ENCODE peak calls at places on chromosomes 3 and 15, in four cellular contexts. One of them, this sample, is unnamed.

GRCh38 chr3:185925353-185925752 is 12.5 kb downstream of the TRA2B start:
- DNase-seq in prostate gland: no peak
- DNase-seq in IMR-90: no peak
- DNase-seq in heart left ventricle: no peak
- DNase-seq in this sample: no peak

GRCh38 chr3:23710555-23710954 is 95.2 kb upstream of the UBE2E1 start:
- DNase-seq in prostate gland: no peak
- DNase-seq in IMR-90: peak; percentile 98
- DNase-seq in heart left ventricle: peak; percentile 80
- DNase-seq in this sample: peak; percentile 26

GRCh38 chr3:58068126-58068809 is 60.0 kb downstream of the FLNB start:
- DNase-seq in IMR-90: no peak
- DNase-seq in heart left ventricle: no peak
- DNase-seq in prostate gland: no peak
- DNase-seq in this sample: no peak

GRCh38 chr15:70420421-70421196 is 322.9 kb upstream of the TLE3 start:
- DNase-seq in IMR-90: no peak
- DNase-seq in heart left ventricle: no peak
- DNase-seq in prostate gland: no peak
- DNase-seq in this sample: no peak

GRCh38 chr3:47323431-47324277 is 40.9 kb downstream of the KLHL18 start:
- DNase-seq in heart left ventricle: no peak
- DNase-seq in prostate gland: no peak
- DNase-seq in IMR-90: peak; percentile 35
- DNase-seq in this sample: no peak

GRCh38 chr3:71309886-71310285 is 273.6 kb downstream of the FOXP1 start:
- DNase-seq in prostate gland: no peak
- DNase-seq in heart left ventricle: no peak
- DNase-seq in IMR-90: peak; percentile 47
- DNase-seq in this sample: no peak

GRCh38 chr15:58962136-58962535 is 25.3 kb upstream of the RNF111 start:
- DNase-seq in heart left ventricle: no peak
- DNase-seq in IMR-90: no peak
- DNase-seq in prostate gland: no peak
- DNase-seq in this sample: no peak

GRCh38 chr15:57198654-57199241 is 177.6 kb upstream of the CGNL1 start:
- DNase-seq in IMR-90: no peak
- DNase-seq in prostate gland: peak; percentile 25
- DNase-seq in heart left ventricle: no peak
- DNase-seq in this sample: no peak

GRCh38 chr15:66763186-66764066 is 61.4 kb downstream of the SMAD6 start:
- DNase-seq in heart left ventricle: peak; percentile 96
- DNase-seq in IMR-90: no peak
- DNase-seq in prostate gland: peak; percentile 88
- DNase-seq in this sample: peak; percentile 66

GRCh38 chr3:185153861-185154629 is 1.2 kb upstream of the C3orf70 start:
- DNase-seq in IMR-90: no peak
- DNase-seq in prostate gland: no peak
- DNase-seq in heart left ventricle: no peak
- DNase-seq in this sample: no peak

GRCh38 chr3:59422312-59422711 is 372.5 kb upstream of the CFAP20DC start:
- DNase-seq in prostate gland: no peak
- DNase-seq in IMR-90: peak; percentile 94
- DNase-seq in heart left ventricle: no peak
- DNase-seq in this sample: no peak

GRCh38 chr3:10968390-10968789 is 24.2 kb upstream of the SLC6A1 start:
- DNase-seq in IMR-90: no peak
- DNase-seq in heart left ventricle: no peak
- DNase-seq in prostate gland: no peak
- DNase-seq in this sample: no peak

GRCh38 chr3:46276497-46277099 is 34.3 kb downstream of the CCR3 start:
- DNase-seq in heart left ventricle: peak; percentile 51
- DNase-seq in IMR-90: no peak
- DNase-seq in prostate gland: peak; percentile 29
- DNase-seq in this sample: peak; percentile 26

GRCh38 chr15:44720460-44721185 is 9.3 kb downstream of the B2M start:
- DNase-seq in heart left ventricle: no peak
- DNase-seq in IMR-90: no peak
- DNase-seq in prostate gland: no peak
- DNase-seq in this sample: no peak

GRCh38 chr3:5304789-5305680 is 117.5 kb downstream of the EDEM1 start:
- DNase-seq in heart left ventricle: peak; percentile 33
- DNase-seq in prostate gland: peak; percentile 20
- DNase-seq in IMR-90: peak; percentile 44
- DNase-seq in this sample: no peak

GRCh38 chr3:165279471-165279870 is 83.3 kb upstream of the SLITRK3 start:
- DNase-seq in IMR-90: no peak
- DNase-seq in heart left ventricle: no peak
- DNase-seq in prostate gland: no peak
- DNase-seq in this sample: no peak

DNA sequence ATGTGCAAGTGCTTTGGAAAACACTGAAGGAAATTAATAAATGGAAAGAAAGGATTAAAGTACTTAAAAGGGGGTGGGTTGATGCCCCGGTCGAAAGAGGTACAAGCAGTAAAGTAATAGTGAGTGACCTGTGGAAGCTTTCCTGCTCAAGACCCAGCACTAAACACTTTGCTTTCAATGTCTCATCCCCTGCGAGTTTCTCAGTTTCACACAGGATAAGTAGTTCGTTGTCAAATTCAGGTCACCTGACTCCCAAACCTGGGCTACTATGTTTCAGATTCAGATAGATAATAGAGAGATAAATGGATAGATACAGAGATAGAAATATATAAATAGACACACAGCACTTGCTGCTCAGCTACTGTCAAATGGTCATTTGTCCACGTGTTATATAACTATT is 19.6 kb downstream of the STAC start:
- DNase-seq in prostate gland: no peak
- DNase-seq in heart left ventricle: no peak
- DNase-seq in IMR-90: no peak
- DNase-seq in this sample: no peak
- TF ChIP-seq POLR2A in prostate gland: no peak
- TF ChIP-seq POLR2A in heart left ventricle: no peak
- TF ChIP-seq POLR2A in IMR-90: no peak
- TF ChIP-seq POLR2A in this sample: no peak

DNA sequence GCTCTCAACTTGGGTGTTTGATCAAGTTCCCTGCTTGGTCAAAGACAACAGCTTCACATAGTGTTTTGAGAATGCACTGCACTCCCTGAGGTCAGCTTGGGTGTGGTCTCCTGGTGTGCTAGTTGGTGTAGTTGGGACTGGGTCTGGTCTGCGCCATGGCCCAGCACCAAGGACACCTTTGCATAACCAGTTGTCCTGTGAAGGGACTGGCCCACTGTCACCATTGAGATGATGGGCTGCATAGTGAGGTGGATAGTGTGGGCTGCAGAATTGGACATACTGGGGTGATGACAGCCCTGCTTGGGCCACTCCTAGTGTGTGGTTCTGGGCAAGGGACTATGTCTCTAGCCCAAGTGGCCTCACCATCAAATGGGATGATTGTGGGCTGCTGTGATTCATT is 9.5 kb downstream of the RPSA start:
- DNase-seq in heart left ventricle: no peak
- DNase-seq in IMR-90: no peak
- DNase-seq in prostate gland: no peak
- DNase-seq in this sample: no peak
- TF ChIP-seq POLR2A in heart left ventricle: no peak
- TF ChIP-seq POLR2A in IMR-90: no peak
- TF ChIP-seq POLR2A in prostate gland: no peak
- TF ChIP-seq POLR2A in this sample: no peak

GRCh38 chr3:38455639-38456430 is 2.1 kb downstream of the ACVR2B start:
- DNase-seq in IMR-90: peak; percentile 29
- DNase-seq in prostate gland: no peak
- DNase-seq in heart left ventricle: no peak
- DNase-seq in this sample: peak; percentile 50

GRCh38 chr3:38453075-38453913 is at the start of gene ACVR2B:
- DNase-seq in IMR-90: peak; percentile 56
- DNase-seq in heart left ventricle: peak; percentile 96
- DNase-seq in prostate gland: peak; percentile 91
- DNase-seq in this sample: peak; percentile 88

GRCh38 chr3:38454884-38455638 is 1.4 kb downstream of the ACVR2B start:
- DNase-seq in IMR-90: peak; percentile 27
- DNase-seq in heart left ventricle: peak; percentile 81
- DNase-seq in prostate gland: peak; percentile 88
- DNase-seq in this sample: peak; percentile 79

GRCh38 chr3:38453914-38454178 is 156 bp downstream of the ACVR2B start:
- DNase-seq in heart left ventricle: no peak
- DNase-seq in IMR-90: no peak
- DNase-seq in prostate gland: no peak
- DNase-seq in this sample: no peak

GRCh38 chr3:38454179-38454883 is 641 bp downstream of the ACVR2B start:
- DNase-seq in prostate gland: peak; percentile 25
- DNase-seq in heart left ventricle: no peak
- DNase-seq in IMR-90: peak; percentile 13
- DNase-seq in this sample: peak; percentile 38
- TF ChIP-seq POLR2A in prostate gland: no peak
- TF ChIP-seq POLR2A in heart left ventricle: peak; percentile 9
- TF ChIP-seq POLR2A in IMR-90: no peak
- TF ChIP-seq POLR2A in this sample: no peak

DNA sequence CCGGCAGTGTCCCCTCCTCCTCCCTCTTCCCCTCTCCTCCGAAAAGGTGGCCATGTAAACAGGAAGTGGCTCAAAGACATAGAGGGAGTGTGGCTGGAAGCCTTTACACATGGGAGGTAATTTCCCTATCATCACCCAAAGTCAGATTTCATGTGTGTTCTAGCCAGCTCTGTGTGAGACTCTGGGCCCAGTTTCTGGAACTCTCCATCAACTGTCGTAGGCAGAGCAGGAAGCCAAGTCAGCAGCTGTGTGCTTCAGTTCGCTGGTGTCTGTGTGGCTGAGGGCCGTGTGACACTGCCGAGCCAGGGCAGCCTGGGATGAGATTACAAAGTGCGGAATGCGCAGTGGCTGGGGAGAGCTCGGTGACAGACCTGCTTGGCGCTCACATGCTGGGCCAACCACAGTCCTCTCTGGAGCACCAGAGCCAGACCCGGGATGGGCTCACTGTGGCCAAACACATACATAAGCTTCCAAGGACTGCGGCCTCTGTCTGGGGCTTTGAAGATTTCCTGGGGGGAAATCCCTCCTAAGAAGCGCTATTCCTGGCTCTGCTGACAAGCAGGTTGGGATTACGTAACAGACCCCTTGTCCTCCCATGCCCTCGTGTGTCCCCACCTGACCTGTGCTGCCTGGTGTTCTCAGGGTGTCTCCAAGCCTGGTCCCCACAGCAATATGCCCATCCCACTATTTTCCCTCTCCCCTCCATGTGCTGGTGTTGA is 50.7 kb downstream of the UMPS start:
- DNase-seq in heart left ventricle: peak; percentile 94
- DNase-seq in IMR-90: peak; percentile 58
- DNase-seq in prostate gland: peak; percentile 33
- DNase-seq in this sample: peak; percentile 74
- TF ChIP-seq POLR2A in heart left ventricle: peak; percentile 36
- TF ChIP-seq POLR2A in IMR-90: no peak
- TF ChIP-seq POLR2A in prostate gland: no peak
- TF ChIP-seq POLR2A in this sample: no peak

DNA sequence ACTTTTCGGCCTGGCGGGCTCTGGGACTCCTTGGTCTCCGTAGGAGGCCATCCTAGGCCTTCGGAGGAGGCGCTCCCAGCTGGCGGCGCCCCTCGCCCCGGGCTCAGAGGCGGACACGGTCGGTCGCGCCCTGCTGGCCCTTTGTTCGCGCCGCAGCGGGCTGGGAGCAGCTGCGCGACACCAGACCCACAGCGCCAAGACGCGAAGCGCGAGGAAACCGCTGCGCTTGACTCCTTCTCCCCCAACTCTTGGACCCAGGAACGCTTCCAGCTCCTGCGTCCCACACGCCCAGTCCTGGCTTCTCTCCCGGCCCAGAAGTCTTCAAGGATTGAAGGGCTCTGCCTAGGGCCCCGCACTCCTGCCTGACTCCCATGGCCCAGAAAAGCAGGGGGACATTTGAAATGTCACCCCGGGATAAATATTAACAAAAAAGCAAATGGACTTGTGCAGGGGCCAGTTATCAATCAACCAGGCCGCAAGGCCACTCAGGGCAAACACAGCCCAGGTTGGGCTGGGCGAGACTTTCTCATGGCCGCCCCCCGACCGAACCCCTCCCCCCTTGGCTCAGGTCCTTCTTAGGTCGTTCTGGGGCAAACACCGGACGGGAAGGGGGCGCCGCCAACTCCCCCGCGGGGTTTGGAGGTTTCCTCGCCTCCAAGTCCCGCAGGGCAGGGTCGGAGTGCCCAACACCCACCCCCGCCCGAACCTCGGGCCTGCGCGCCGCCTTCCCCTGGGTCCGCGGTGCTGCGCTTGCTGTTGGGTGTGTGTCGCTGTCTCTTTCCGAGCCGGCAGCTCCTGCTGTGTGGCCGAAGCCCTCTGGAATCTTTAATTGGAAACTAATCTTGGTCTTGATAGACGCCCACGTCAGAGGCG is 5.1 kb downstream of the ONECUT1 start:
- DNase-seq in IMR-90: no peak
- DNase-seq in prostate gland: no peak
- DNase-seq in heart left ventricle: no peak
- DNase-seq in this sample: no peak
- TF ChIP-seq POLR2A in IMR-90: no peak
- TF ChIP-seq POLR2A in prostate gland: no peak
- TF ChIP-seq POLR2A in heart left ventricle: no peak
- TF ChIP-seq POLR2A in this sample: no peak

GRCh38 chr3:129626744-129627349 is 20.4 kb upstream of the PLXND1 start:
- DNase-seq in prostate gland: peak; percentile 72
- DNase-seq in IMR-90: peak; percentile 54
- DNase-seq in heart left ventricle: peak; percentile 98
- DNase-seq in this sample: peak; percentile 91

GRCh38 chr3:129627350-129628168 is 21.1 kb upstream of the PLXND1 start:
- DNase-seq in prostate gland: peak; percentile 55
- DNase-seq in heart left ventricle: peak; percentile 81
- DNase-seq in IMR-90: peak; percentile 75
- DNase-seq in this sample: peak; percentile 81

GRCh38 chr3:129624347-129625070 is 18.0 kb upstream of the PLXND1 start:
- DNase-seq in prostate gland: no peak
- DNase-seq in IMR-90: peak; percentile 34
- DNase-seq in heart left ventricle: peak; percentile 76
- DNase-seq in this sample: peak; percentile 42

GRCh38 chr3:129623447-129624118 is 17.1 kb upstream of the PLXND1 start:
- DNase-seq in IMR-90: no peak
- DNase-seq in heart left ventricle: peak; percentile 86
- DNase-seq in prostate gland: no peak
- DNase-seq in this sample: peak; percentile 58

GRCh38 chr3:129625071-129625874 is 18.8 kb upstream of the PLXND1 start:
- DNase-seq in heart left ventricle: no peak
- DNase-seq in IMR-90: no peak
- DNase-seq in prostate gland: no peak
- DNase-seq in this sample: peak; percentile 32
- TF ChIP-seq POLR2A in heart left ventricle: no peak
- TF ChIP-seq POLR2A in IMR-90: no peak
- TF ChIP-seq POLR2A in prostate gland: no peak
- TF ChIP-seq POLR2A in this sample: no peak

DNA sequence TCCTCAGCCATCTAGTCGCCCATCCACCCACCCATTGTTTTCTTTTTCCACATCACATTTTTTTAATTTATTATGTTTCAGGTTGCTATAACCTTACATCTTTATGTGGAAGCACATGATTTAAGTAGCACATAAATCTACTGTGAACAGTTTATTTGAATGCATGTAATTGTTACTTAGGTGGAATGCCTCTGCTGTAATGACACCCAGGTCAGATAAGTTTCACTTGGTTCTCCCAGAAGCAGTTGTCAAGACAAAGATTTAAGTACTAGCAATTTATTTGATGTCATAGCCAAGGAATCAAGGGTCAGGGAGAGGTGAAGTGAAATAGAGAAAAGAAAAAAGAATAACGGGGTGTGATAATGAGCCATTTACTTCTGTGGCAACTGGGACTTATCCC is 95.1 kb downstream of the CD200R1L start:
- DNase-seq in IMR-90: no peak
- DNase-seq in heart left ventricle: no peak
- DNase-seq in prostate gland: no peak
- DNase-seq in this sample: no peak
- TF ChIP-seq POLR2A in IMR-90: no peak
- TF ChIP-seq POLR2A in heart left ventricle: no peak
- TF ChIP-seq POLR2A in prostate gland: no peak
- TF ChIP-seq POLR2A in this sample: no peak

This sample was measured in uterus.